ENCODE peak calls at places on chromosomes 5 and 9, in six cellular contexts. Y is T-helper 2 cell, X is anterior cingulate cortex, L is endothelial cell, M is AG09309, S is aorta. B is an unnamed sample.

GRCh38 chr5:145848854-145849253 is 13.7 kb upstream of the PRELID2 start:
- DNase-seq in M (no peak), S (no peak), L (no peak), X (no peak), Y (no peak), B (no peak)

GRCh38 chr9:136110082-136111061 is 8.3 kb downstream of the TMEM250 start:
- DNase-seq in X (no peak), M (no peak), S (no peak), Y (no peak), L (no peak), B (no peak)

GRCh38 chr5:158676642-158677489 is 422.9 kb downstream of the EBF1 start:
- DNase-seq in X (no peak), Y (no peak), S (no peak), M (no peak), L (peak), B (no peak)

GRCh38 chr5:140569197-140569596 is 4.6 kb downstream of the SLC35A4 start:
- DNase-seq in L (no peak), S (no peak), M (no peak), X (no peak), Y (no peak), B (no peak)

GRCh38 chr5:127685662-127686061 is 17.5 kb upstream of the CCDC192 start:
- DNase-seq in L (no peak), X (no peak), Y (no peak), M (no peak), S (no peak), B (no peak)

GRCh38 chr5:142511318-142511717 is 174.6 kb downstream of the FGF1 start:
- DNase-seq in L (no peak), X (no peak), S (no peak), M (no peak), Y (no peak), B (no peak)

GRCh38 chr5:3364941-3365340 is 230.7 kb upstream of the IRX1 start:
- DNase-seq in S (no peak), M (no peak), L (no peak), Y (no peak), X (no peak), B (no peak)

GRCh38 chr5:1182360-1182632 is 19.1 kb upstream of the SLC6A19 start:
- DNase-seq in S (no peak), L (no peak), X (no peak), M (no peak), Y (no peak), B (no peak)

GRCh38 chr9:134283692-134284265 is 42.5 kb upstream of the RXRA start:
- DNase-seq in X (no peak), L (no peak), S (no peak), M (no peak), Y (no peak), B (no peak)

GRCh38 chr9:131546336-131547084 is 1.2 kb downstream of the PRRT1B start:
- DNase-seq in X (no peak), M (no peak), L (no peak), S (no peak), Y (no peak), B (no peak)

GRCh38 chr9:70491798-70492736 is 77.6 kb upstream of the KLF9 start:
- DNase-seq in Y (no peak), L (no peak), X (no peak), M (no peak), S (no peak), B (no peak)

GRCh38 chr5:168753691-168754254 is 174.6 kb upstream of the PANK3 start:
- DNase-seq in L (no peak), S (no peak), Y (no peak), M (no peak), X (no peak), B (no peak)

GRCh38 chr9:119689879-119690278 is 320.6 kb upstream of the BRINP1 start:
- DNase-seq in X (no peak), Y (no peak), S (no peak), M (no peak), L (peak), B (no peak)

GRCh38 chr9:109258619-109259321 is 62.1 kb downstream of the EPB41L4B start:
- DNase-seq in Y (no peak), M (no peak), X (no peak), S (no peak), L (no peak), B (no peak)

GRCh38 chr9:33187519-33188218 is 20.5 kb upstream of the B4GALT1 start:
- DNase-seq in S (peak), Y (no peak), M (peak), X (no peak), L (no peak), B (no peak)

GRCh38 chr5:166576323-166576722 is 1715.1 kb upstream of the WWC1 start:
- DNase-seq in X (no peak), M (no peak), Y (no peak), L (no peak), S (no peak), B (no peak)

GRCh38 chr5:143418140-143418866 is 14.8 kb upstream of the NR3C1 start:
- DNase-seq in S (no peak), M (no peak), Y (no peak), L (no peak), X (no peak), B (no peak)

GRCh38 chr9:92947268-92948031 is at the start of gene FGD3:
- DNase-seq in X (no peak), L (peak), Y (no peak), S (no peak), M (no peak), B (no peak)

GRCh38 chr9:103444157-103444556 is 449.0 kb downstream of the CYLC2 start:
- DNase-seq in Y (no peak), X (no peak), M (no peak), S (no peak), L (no peak), B (no peak)

GRCh38 chr5:169296456-169297220 is 4.3 kb downstream of the SLIT3 start:
- DNase-seq in Y (no peak), X (no peak), M (peak), L (no peak), S (peak), B (no peak)

GRCh38 chr5:53173083-53173482 is 63.5 kb upstream of the MOCS2 start:
- DNase-seq in M (no peak), Y (no peak), S (no peak), L (no peak), X (no peak), B (no peak)

GRCh38 chr9:125183054-125183453 is 6.5 kb downstream of the PPP6C start:
- DNase-seq in M (no peak), S (no peak), X (no peak), Y (no peak), L (no peak), B (no peak)

GRCh38 chr5:67770431-67771025 is 445.0 kb upstream of the PIK3R1 start:
- DNase-seq in S (no peak), L (no peak), M (no peak), X (no peak), Y (no peak), B (no peak)

GRCh38 chr9:1002678-1003077 is 26.2 kb downstream of the DMRT3 start:
- DNase-seq in M (no peak), S (no peak), Y (no peak), X (no peak), L (no peak), B (no peak)

GRCh38 chr9:98256632-98257218 is 1.3 kb upstream of the TBC1D2 start:
- DNase-seq in Y (no peak), S (no peak), M (no peak), X (no peak), L (no peak), B (no peak)

GRCh38 chr9:36499156-36499886 is 73.4 kb upstream of the MELK start:
- DNase-seq in Y (no peak), M (no peak), X (no peak), S (no peak), L (no peak), B (no peak)

GRCh38 chr9:132977626-132978450 is 656 bp upstream of the GFI1B start:
- DNase-seq in M (no peak), L (peak), S (peak), X (peak), Y (peak), B (peak)

GRCh38 chr5:15383469-15383868 is 116.5 kb upstream of the FBXL7 start:
- DNase-seq in M (no peak), X (no peak), L (no peak), Y (no peak), S (no peak), B (no peak)

GRCh38 chr9:112120046-112120373 is 55.1 kb downstream of the SUSD1 start:
- DNase-seq in X (no peak), M (no peak), S (no peak), Y (no peak), L (no peak), B (no peak)

GRCh38 chr9:76717611-76718010 is 46.6 kb upstream of the PCA3 start:
- DNase-seq in M (no peak), X (no peak), S (peak), L (no peak), Y (no peak), B (no peak)

GRCh38 chr9:18928711-18929110 is 104.3 kb downstream of the SAXO1 start:
- DNase-seq in Y (no peak), L (no peak), S (no peak), X (no peak), M (no peak), B (no peak)

GRCh38 chr5:69468631-69469030 is 24.0 kb upstream of the OCLN start:
- DNase-seq in M (no peak), S (no peak), L (no peak), Y (no peak), X (no peak), B (no peak)

GRCh38 chr5:78016831-78017529 is 240.8 kb upstream of the TBCA start:
- DNase-seq in Y (no peak), S (no peak), L (no peak), X (no peak), M (no peak), B (no peak)

GRCh38 chr5:179193746-179194145 is 133.6 kb downstream of the ZNF354C start:
- DNase-seq in L (no peak), X (no peak), S (no peak), M (no peak), Y (no peak), B (no peak)

B was measured in hypothalamus.